ENCODE peak calls at places on chromosomes 12 and 14, in seven cellular contexts. W is fibroblast of pulmonary artery; B is heart right ventricle; N is iPS-NIHi11; Q is effector CD4-positive, alpha-beta T cell; K is heart left ventricle; Y is NCI-H1436 treated with DMSO at 0.1 percent for 48 hours. A is an unnamed sample.

GRCh38 chr14:102498005-102498677 is 11.4 kb downstream of the ANKRD9 start:
- DNase-seq in W (no peak), B (peak; percentile 36), N (peak; percentile 71), Q (no peak), K (no peak), Y (no peak), A (no peak)

GRCh38 chr12:93833946-93834345 is 156.8 kb downstream of the CRADD start:
- DNase-seq in W (no peak), B (no peak), N (no peak), Q (no peak), K (no peak), Y (no peak), A (no peak)

GRCh38 chr12:105803292-105803691 is 335.5 kb downstream of the NUAK1 start:
- DNase-seq in W (peak; percentile 28), B (no peak), N (no peak), Q (no peak), K (no peak), Y (no peak), A (no peak)

GRCh38 chr12:121628536-121628935 is 2.2 kb downstream of the ORAI1 start:
- DNase-seq in W (no peak), B (no peak), N (no peak), Q (no peak), K (no peak), Y (no peak), A (no peak)

GRCh38 chr14:103315368-103315911 is 18.6 kb upstream of the EIF5 start:
- DNase-seq in W (peak; percentile 95), B (no peak), N (no peak), Q (no peak), K (no peak), Y (no peak), A (no peak)

GRCh38 chr12:77847060-77847541 is 16.4 kb downstream of the NAV3 start:
- DNase-seq in W (peak; percentile 70), B (no peak), N (no peak), Q (no peak), K (no peak), Y (no peak), A (no peak)

GRCh38 chr14:27006520-27006919 is 408.7 kb upstream of the NOVA1 start:
- DNase-seq in W (no peak), B (no peak), N (no peak), Q (no peak), K (no peak), Y (no peak), A (no peak)

GRCh38 chr12:58812229-58812628 is 108.1 kb downstream of the LRIG3 start:
- DNase-seq in W (no peak), B (no peak), N (no peak), Q (no peak), K (no peak), Y (no peak), A (no peak)

GRCh38 chr12:46365951-46366379 is 6.6 kb downstream of the SLC38A2 start:
- DNase-seq in W (peak; percentile 39), B (no peak), N (no peak), Q (no peak), K (no peak), Y (no peak), A (no peak)

GRCh38 chr14:73777420-73777819 is 63.2 kb upstream of the PNMA1 start:
- DNase-seq in W (no peak), B (no peak), N (no peak), Q (no peak), K (no peak), Y (no peak), A (no peak)

GRCh38 chr14:55333785-55334485 is 62.7 kb downstream of the FBXO34 start:
- DNase-seq in W (no peak), B (no peak), N (no peak), Q (no peak), K (no peak), Y (no peak), A (peak; percentile 74)

GRCh38 chr14:52241102-52241793 is 26.2 kb upstream of the PTGDR start:
- DNase-seq in W (peak; percentile 88), B (no peak), N (no peak), Q (no peak), K (no peak), Y (no peak), A (no peak)

GRCh38 chr12:9099552-9100190 is 16.0 kb downstream of the A2M start:
- DNase-seq in W (no peak), B (no peak), N (no peak), Q (no peak), K (no peak), Y (no peak), A (no peak)

GRCh38 chr12:58803893-58804292 is 116.4 kb downstream of the LRIG3 start:
- DNase-seq in W (peak; percentile 92), B (no peak), N (no peak), Q (no peak), K (no peak), Y (no peak), A (no peak)

GRCh38 chr14:68195126-68195525 is 375.5 kb downstream of the RAD51B start:
- DNase-seq in W (no peak), B (no peak), N (no peak), Q (no peak), K (no peak), Y (peak; percentile 18), A (no peak)

GRCh38 chr12:75646329-75646940 is 135.0 kb upstream of the KRR1 start:
- DNase-seq in W (no peak), B (no peak), N (no peak), Q (no peak), K (no peak), Y (no peak), A (no peak)

GRCh38 chr12:56164345-56164729 is 6.2 kb downstream of the MYL6 start:
- DNase-seq in W (no peak), B (no peak), N (no peak), Q (no peak), K (no peak), Y (no peak), A (no peak)

GRCh38 chr14:32494566-32495434 is 165.7 kb downstream of the AKAP6 start:
- DNase-seq in W (no peak), B (no peak), N (no peak), Q (no peak), K (peak; percentile 35), Y (no peak), A (peak; percentile 85)

GRCh38 chr12:124390442-124391116 is 95.7 kb downstream of the RFLNA start:
- DNase-seq in W (peak; percentile 81), B (no peak), N (no peak), Q (no peak), K (peak; percentile 77), Y (no peak), A (no peak)

GRCh38 chr14:34461334-34462131 is 507 bp downstream of the SPTSSA start:
- DNase-seq in W (peak; percentile 51), B (peak; percentile 47), N (peak; percentile 61), Q (peak; percentile 16), K (peak; percentile 69), Y (no peak), A (no peak)

GRCh38 chr12:106093246-106093645 is 45.5 kb downstream of the NUAK1 start:
- DNase-seq in W (no peak), B (no peak), N (no peak), Q (no peak), K (no peak), Y (no peak), A (no peak)

GRCh38 chr12:69648476-69648875 is 37.8 kb upstream of the LRRC10 start:
- DNase-seq in W (peak; percentile 97), B (no peak), N (no peak), Q (no peak), K (no peak), Y (no peak), A (no peak)

GRCh38 chr14:89484445-89484844 is 67.4 kb upstream of the FOXN3 start:
- DNase-seq in W (no peak), B (no peak), N (no peak), Q (no peak), K (no peak), Y (no peak), A (no peak)

GRCh38 chr12:46266869-46267617 is 1.8 kb downstream of the SLC38A1 start:
- DNase-seq in W (peak; percentile 73), B (peak; percentile 52), N (peak; percentile 46), Q (peak; percentile 74), K (peak; percentile 72), Y (no peak), A (peak; percentile 64)